ENCODE peak calls at places on chromosomes 5 and 9, in seven cellular contexts. Q is CD4-positive, CD25-positive, alpha-beta regulatory T cell; W is DND-41; U is aorta; H is psoas muscle; E is HCT116; O is H9. L is an unnamed sample. For H3K4me1, the result is how much of the 10 kb centered on the place peaks cover.

GRCh38 chr9:95182854-95183563 is 134.5 kb downstream of the FANCC start:
- DNase-seq in Q (no peak), W (no peak), U (no peak), H (no peak), E (no peak), O (peak), L (no peak)

GRCh38 chr5:14450055-14450524 is 131.5 kb upstream of the OTULINL start:
- DNase-seq in Q (no peak), W (no peak), U (peak), H (peak), E (no peak), O (no peak), L (peak)

GRCh38 chr5:109141499-109142200 is 268.1 kb downstream of the PJA2 start:
- DNase-seq in Q (no peak), W (no peak), U (no peak), H (peak), E (no peak), O (peak), L (no peak)

GRCh38 chr9:2163231-2163885 is 148.2 kb downstream of the SMARCA2 start:
- DNase-seq in Q (no peak), W (no peak), U (no peak), H (no peak), E (no peak), O (no peak), L (no peak)

GRCh38 chr5:94045839-94046782 is 304.7 kb upstream of the POU5F2 start:
- DNase-seq in Q (no peak), W (no peak), U (no peak), H (no peak), E (no peak), O (no peak), L (no peak)

GRCh38 chr9:101495810-101496209 is 37.8 kb upstream of the RNF20 start:
- DNase-seq in Q (no peak), W (no peak), U (no peak), H (no peak), E (no peak), O (no peak), L (no peak)

GRCh38 chr5:148808864-148809642 is 17.4 kb upstream of the ADRB2 start:
- DNase-seq in Q (peak), W (no peak), U (no peak), H (peak), E (no peak), O (no peak), L (no peak)

GRCh38 chr5:135593886-135594285 is 15.1 kb upstream of the CXCL14 start:
- DNase-seq in Q (no peak), W (no peak), U (no peak), H (no peak), E (no peak), O (no peak), L (no peak)

GRCh38 chr5:108700928-108701327 is 46.8 kb upstream of the FER start:
- DNase-seq in Q (no peak), W (no peak), U (no peak), H (no peak), E (no peak), O (no peak), L (no peak)

GRCh38 chr9:128009639-128010038 is 28.9 kb upstream of the EEIG1 start:
- DNase-seq in Q (no peak), W (no peak), U (no peak), H (no peak), E (no peak), O (no peak), L (no peak)

GRCh38 chr9:99352786-99353185 is 130.7 kb downstream of the SEC61B start:
- DNase-seq in Q (no peak), W (no peak), U (no peak), H (no peak), E (no peak), O (no peak), L (no peak)

GRCh38 chr5:60161340-60161934 is 267.9 kb upstream of the PDE4D start:
- DNase-seq in Q (no peak), W (no peak), U (no peak), H (no peak), E (peak), O (no peak), L (no peak)

GRCh38 chr5:1647580-1647979 is 123.8 kb upstream of the LPCAT1 start:
- DNase-seq in Q (no peak), W (no peak), U (no peak), H (peak), E (no peak), O (no peak), L (no peak)

GRCh38 chr5:32074401-32074800 is 99.7 kb downstream of the GOLPH3 start:
- DNase-seq in Q (no peak), W (no peak), U (no peak), H (no peak), E (no peak), O (no peak), L (no peak)

DNA sequence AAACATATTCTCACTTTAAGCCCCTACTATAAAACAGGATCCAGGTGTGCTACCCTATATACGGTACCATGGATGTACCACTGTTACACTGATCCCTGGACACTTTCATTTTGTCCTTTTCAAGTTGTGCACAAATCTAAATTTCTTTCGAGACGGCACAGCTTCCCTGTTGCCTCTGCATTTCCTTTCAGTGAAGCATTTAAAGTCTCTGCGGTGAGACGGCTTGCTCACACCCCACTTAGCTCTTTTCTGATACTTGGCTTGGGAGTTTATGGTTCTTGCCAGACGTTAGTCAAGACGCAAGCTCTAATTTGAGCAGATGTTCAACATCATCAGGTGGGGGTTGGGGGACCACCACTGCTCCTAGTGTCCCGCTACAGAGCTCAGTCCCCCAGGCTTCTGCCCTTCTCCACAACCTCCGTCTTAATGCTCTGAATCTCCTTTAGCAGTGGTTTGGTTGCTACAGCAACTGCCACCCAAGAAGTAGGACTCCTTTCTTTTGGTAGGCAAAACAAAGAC is 15.8 kb downstream of the F2RL2 start:
- DNase-seq in Q (no peak), W (no peak), U (no peak), H (no peak), E (no peak), O (no peak), L (no peak)
- H3K4me1 ChIP-seq in Q (under half), W (under half), U (under half), H (under half), E (under half), O (under half), L (under half)

DNA sequence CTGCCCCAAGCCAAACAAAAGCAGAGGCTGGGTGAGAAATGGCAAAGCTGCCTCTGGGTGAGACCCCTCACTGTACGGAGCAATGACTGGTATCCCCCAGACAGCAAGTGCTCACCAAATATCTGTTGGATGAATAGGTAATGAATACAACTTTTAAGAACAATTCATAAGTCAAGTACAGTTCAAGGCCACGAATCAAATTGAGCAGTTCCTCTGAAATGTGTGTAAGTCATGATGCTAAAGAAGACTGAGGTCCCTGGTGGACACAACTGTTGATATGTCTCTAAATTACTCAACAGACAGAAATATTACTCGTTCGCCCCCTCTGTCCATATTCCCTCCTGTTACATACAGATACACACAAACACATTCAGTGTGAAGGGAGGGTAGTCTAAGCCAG is 160.7 kb downstream of the GLIS3 start:
- DNase-seq in Q (no peak), W (no peak), U (no peak), H (no peak), E (no peak), O (no peak), L (no peak)
- H3K4me1 ChIP-seq in Q (under half), W (under half), U (under half), H (under half), E (under half), O (under half), L (under half)

DNA sequence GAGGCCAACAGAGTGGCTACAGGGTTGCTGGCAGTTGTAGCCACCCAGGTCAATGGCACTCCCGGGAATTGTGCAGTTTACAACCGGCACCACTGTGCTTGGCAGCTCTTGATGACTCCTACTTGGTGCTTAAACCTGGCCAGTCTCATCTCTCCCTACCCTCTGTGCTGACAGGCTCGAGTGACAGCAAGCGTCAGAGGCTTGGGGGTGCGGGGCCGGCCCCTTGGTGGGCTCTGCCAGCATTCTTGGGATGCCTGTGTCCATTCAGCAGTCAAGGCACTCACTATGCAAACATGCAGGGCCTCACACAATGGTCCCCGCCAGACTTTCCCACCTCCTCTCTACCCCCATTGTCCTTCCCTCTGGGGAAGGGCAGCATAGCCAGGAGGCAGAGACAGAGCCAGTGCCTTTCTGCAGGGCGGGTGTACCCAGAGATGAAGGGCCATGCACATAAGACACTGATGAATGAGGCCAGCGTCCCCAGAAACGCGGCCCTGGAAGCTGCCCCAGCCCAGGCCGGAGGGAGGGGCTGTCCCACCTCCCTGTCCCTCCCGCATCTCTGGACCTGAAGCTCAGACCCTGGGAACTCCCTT is 26.3 kb upstream of the NOTCH1 start:
- DNase-seq in Q (no peak), W (no peak), U (peak), H (peak), E (no peak), O (peak), L (no peak)
- H3K4me1 ChIP-seq in Q (under half), W (under half), U (under half), H (under half), E (under half), O (under half), L (half or more)

GRCh38 chr5:531749-532315 is 7.6 kb upstream of the SLC9A3 start:
- DNase-seq in Q (no peak), W (no peak), U (no peak), H (no peak), E (no peak), O (no peak), L (no peak)
- H3K4me1 ChIP-seq in Q (under half), W (under half), U (under half), H (under half), E (under half), O (under half), L (under half)

DNA sequence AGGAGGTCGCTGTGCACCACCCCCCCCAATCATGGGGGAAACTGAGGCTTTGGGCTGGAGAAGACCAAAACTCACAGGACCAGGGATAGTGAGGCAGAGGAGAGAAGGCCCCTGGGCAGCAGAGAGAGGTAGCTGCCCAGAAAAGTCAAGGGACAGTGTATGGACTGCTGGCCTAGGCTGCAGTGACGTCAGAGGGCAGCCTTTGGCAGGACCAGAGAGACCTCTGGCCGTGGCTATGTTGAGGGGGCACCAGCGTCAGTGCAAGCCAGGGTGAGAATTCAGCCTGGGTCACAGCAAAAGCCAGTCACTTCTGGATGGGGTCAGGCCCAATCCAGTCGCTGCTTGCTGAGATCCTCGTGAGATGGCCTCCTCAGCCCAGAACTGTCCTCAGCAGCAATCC is 26.5 kb downstream of the FLT4 start:
- DNase-seq in Q (no peak), W (no peak), U (no peak), H (no peak), E (no peak), O (no peak), L (no peak)
- H3K4me1 ChIP-seq in Q (under half), W (under half), U (under half), H (under half), E (under half), O (under half), L (under half)

GRCh38 chr9:125759812-125760134 is 12.6 kb downstream of the PBX3 start:
- DNase-seq in Q (no peak), W (no peak), U (no peak), H (no peak), E (no peak), O (peak), L (no peak)
- H3K4me1 ChIP-seq in Q (under half), W (under half), U (under half), H (under half), E (under half), O (under half), L (half or more)

L was measured in right atrium auricular region.